ENCODE peak calls at places on chromosomes 6 and 20, in six cellular contexts. M, Q, S, V, R and K are unnamed samples.

GRCh38 chr20:32521780-32522524 is 63.2 kb downstream of the NOL4L start:
- DNase-seq in M (no peak), Q (peak), S (peak), V (no peak), R (peak), K (no peak)

GRCh38 chr6:39083111-39083702 is 31.8 kb downstream of the SAYSD1 start:
- DNase-seq in M (no peak), Q (no peak), S (no peak), V (no peak), R (no peak), K (no peak)

GRCh38 chr6:138400326-138400725 is 3.7 kb upstream of the HEBP2 start:
- DNase-seq in M (no peak), Q (no peak), S (no peak), V (no peak), R (no peak), K (no peak)

GRCh38 chr6:133542056-133542821 is 301.1 kb downstream of the EYA4 start:
- DNase-seq in M (no peak), Q (no peak), S (no peak), V (no peak), R (no peak), K (no peak)

GRCh38 chr20:51382986-51383821 is 159.3 kb downstream of the NFATC2 start:
- DNase-seq in M (no peak), Q (no peak), S (peak), V (no peak), R (no peak), K (no peak)

GRCh38 chr6:32195902-32196681 is 3.6 kb upstream of the GPSM3 start:
- DNase-seq in M (no peak), Q (peak), S (peak), V (peak), R (peak), K (peak)

GRCh38 chr20:61997891-61998290 is 67.8 kb downstream of the TAF4 start:
- DNase-seq in M (no peak), Q (no peak), S (no peak), V (no peak), R (no peak), K (no peak)

GRCh38 chr20:9590189-9590588 is 75.8 kb downstream of the LAMP5 start:
- DNase-seq in M (no peak), Q (peak), S (no peak), V (no peak), R (no peak), K (peak)

GRCh38 chr6:63819831-63820230 is 184.2 kb downstream of the PHF3 start:
- DNase-seq in M (no peak), Q (peak), S (no peak), V (no peak), R (no peak), K (no peak)

GRCh38 chr6:56043761-56044160 is 168.4 kb upstream of the BMP5 start:
- DNase-seq in M (no peak), Q (no peak), S (no peak), V (no peak), R (no peak), K (no peak)

GRCh38 chr20:63957004-63957689 is 931 bp upstream of the UCKL1 start:
- DNase-seq in M (no peak), Q (peak), S (peak), V (no peak), R (peak), K (no peak)

GRCh38 chr6:134347916-134348805 is 30.2 kb upstream of the SGK1 start:
- DNase-seq in M (no peak), Q (peak), S (no peak), V (peak), R (peak), K (peak)

GRCh38 chr6:158599635-158600034 is 39.7 kb downstream of the TMEM181 start:
- DNase-seq in M (no peak), Q (no peak), S (no peak), V (no peak), R (no peak), K (no peak)

GRCh38 chr6:2523061-2523460 is 227.7 kb downstream of the MYLK4 start:
- DNase-seq in M (no peak), Q (no peak), S (no peak), V (no peak), R (no peak), K (no peak)